ENCODE peak calls at places on chromosomes 13 and 19, in four cellular contexts. One of them, this sample, is unnamed.

GRCh38 chr13:40401911-40402776 is 264.3 kb downstream of the FOXO1 start:
- DNase-seq in AG04450: peak
- DNase-seq in Jurkat, Clone E6-1: no peak
- DNase-seq in NT2/D1: no peak
- DNase-seq in this sample: peak

GRCh38 chr19:46718157-46718933 is 1.4 kb upstream of the PRKD2 start:
- DNase-seq in AG04450: no peak
- DNase-seq in Jurkat, Clone E6-1: peak
- DNase-seq in NT2/D1: no peak
- DNase-seq in this sample: peak

GRCh38 chr13:113148940-113149503 is 9.4 kb upstream of the PROZ start:
- DNase-seq in AG04450: no peak
- DNase-seq in Jurkat, Clone E6-1: no peak
- DNase-seq in NT2/D1: no peak
- DNase-seq in this sample: no peak

GRCh38 chr13:110520431-110521295 is 40.9 kb downstream of the RAB20 start:
- DNase-seq in AG04450: peak
- DNase-seq in Jurkat, Clone E6-1: no peak
- DNase-seq in NT2/D1: no peak
- DNase-seq in this sample: peak

GRCh38 chr19:17488593-17489391 is 18.5 kb downstream of the SLC27A1 start:
- DNase-seq in AG04450: no peak
- DNase-seq in Jurkat, Clone E6-1: peak
- DNase-seq in NT2/D1: peak
- DNase-seq in this sample: no peak

GRCh38 chr19:35291916-35292315 is at the start of gene MAG:
- DNase-seq in AG04450: no peak
- DNase-seq in Jurkat, Clone E6-1: no peak
- DNase-seq in NT2/D1: no peak
- DNase-seq in this sample: no peak

GRCh38 chr13:73060251-73061160 is 1.7 kb downstream of the KLF5 start:
- DNase-seq in AG04450: peak
- DNase-seq in Jurkat, Clone E6-1: no peak
- DNase-seq in NT2/D1: no peak
- DNase-seq in this sample: peak

GRCh38 chr19:4991996-4992698 is 23.2 kb downstream of the KDM4B start:
- DNase-seq in AG04450: no peak
- DNase-seq in Jurkat, Clone E6-1: no peak
- DNase-seq in NT2/D1: no peak
- DNase-seq in this sample: no peak

GRCh38 chr13:42056585-42056984 is 8.1 kb downstream of the DGKH start:
- DNase-seq in AG04450: no peak
- DNase-seq in Jurkat, Clone E6-1: no peak
- DNase-seq in NT2/D1: no peak
- DNase-seq in this sample: no peak

GRCh38 chr13:109249780-109250528 is 536.4 kb downstream of the IRS2 start:
- DNase-seq in AG04450: no peak
- DNase-seq in Jurkat, Clone E6-1: no peak
- DNase-seq in NT2/D1: no peak
- DNase-seq in this sample: no peak

GRCh38 chr13:68304287-68304893 is 1074.3 kb upstream of the PCDH9 start:
- DNase-seq in AG04450: no peak
- DNase-seq in Jurkat, Clone E6-1: peak
- DNase-seq in NT2/D1: peak
- DNase-seq in this sample: peak

GRCh38 chr13:53137777-53138176 is 109.2 kb downstream of the OLFM4 start:
- DNase-seq in AG04450: peak
- DNase-seq in Jurkat, Clone E6-1: no peak
- DNase-seq in NT2/D1: no peak
- DNase-seq in this sample: peak

GRCh38 chr19:38718747-38719543 is 25.3 kb downstream of the CAPN12 start:
- DNase-seq in AG04450: no peak
- DNase-seq in Jurkat, Clone E6-1: no peak
- DNase-seq in NT2/D1: no peak
- DNase-seq in this sample: peak

GRCh38 chr19:33517922-33518321 is 3.7 kb downstream of the PEPD start:
- DNase-seq in AG04450: no peak
- DNase-seq in Jurkat, Clone E6-1: no peak
- DNase-seq in NT2/D1: no peak
- DNase-seq in this sample: no peak

GRCh38 chr19:6065685-6066365 is 44.5 kb downstream of the RFX2 start:
- DNase-seq in AG04450: no peak
- DNase-seq in Jurkat, Clone E6-1: peak
- DNase-seq in NT2/D1: no peak
- DNase-seq in this sample: no peak

GRCh38 chr13:105272660-105273631 is 1262.5 kb downstream of the EFNB2 start:
- DNase-seq in AG04450: no peak
- DNase-seq in Jurkat, Clone E6-1: peak
- DNase-seq in NT2/D1: no peak
- DNase-seq in this sample: no peak

GRCh38 chr19:46077815-46078167 is 37.0 kb upstream of the IGFL4 start:
- DNase-seq in AG04450: no peak
- DNase-seq in Jurkat, Clone E6-1: no peak
- DNase-seq in NT2/D1: no peak
- DNase-seq in this sample: no peak

GRCh38 chr19:17340302-17340870 is 3.0 kb downstream of the GTPBP3 start:
- DNase-seq in AG04450: no peak
- DNase-seq in Jurkat, Clone E6-1: no peak
- DNase-seq in NT2/D1: no peak
- DNase-seq in this sample: no peak

GRCh38 chr13:103815619-103816018 is 749.4 kb upstream of the SLC10A2 start:
- DNase-seq in AG04450: no peak
- DNase-seq in Jurkat, Clone E6-1: no peak
- DNase-seq in NT2/D1: no peak
- DNase-seq in this sample: peak

GRCh38 chr19:10006335-10006708 is 4.0 kb downstream of the COL5A3 start:
- DNase-seq in AG04450: no peak
- DNase-seq in Jurkat, Clone E6-1: no peak
- DNase-seq in NT2/D1: no peak
- DNase-seq in this sample: peak

GRCh38 chr13:113860579-113861432 is 3.1 kb downstream of the GAS6 start:
- DNase-seq in AG04450: no peak
- DNase-seq in Jurkat, Clone E6-1: no peak
- DNase-seq in NT2/D1: peak
- DNase-seq in this sample: peak

GRCh38 chr19:12884627-12884925 is 2.4 kb downstream of the KLF1 start:
- DNase-seq in AG04450: no peak
- DNase-seq in Jurkat, Clone E6-1: no peak
- DNase-seq in NT2/D1: no peak
- DNase-seq in this sample: no peak

GRCh38 chr19:12884202-12884601 is 2.8 kb downstream of the KLF1 start:
- DNase-seq in AG04450: no peak
- DNase-seq in Jurkat, Clone E6-1: no peak
- DNase-seq in NT2/D1: no peak
- DNase-seq in this sample: no peak

GRCh38 chr19:12882589-12882988 is 1.3 kb upstream of the DNASE2 start:
- DNase-seq in AG04450: no peak
- DNase-seq in Jurkat, Clone E6-1: no peak
- DNase-seq in NT2/D1: no peak
- DNase-seq in this sample: no peak

GRCh38 chr19:12880551-12881171 is 588 bp downstream of the DNASE2 start:
- DNase-seq in AG04450: no peak
- DNase-seq in Jurkat, Clone E6-1: no peak
- DNase-seq in NT2/D1: no peak
- DNase-seq in this sample: peak

DNA sequence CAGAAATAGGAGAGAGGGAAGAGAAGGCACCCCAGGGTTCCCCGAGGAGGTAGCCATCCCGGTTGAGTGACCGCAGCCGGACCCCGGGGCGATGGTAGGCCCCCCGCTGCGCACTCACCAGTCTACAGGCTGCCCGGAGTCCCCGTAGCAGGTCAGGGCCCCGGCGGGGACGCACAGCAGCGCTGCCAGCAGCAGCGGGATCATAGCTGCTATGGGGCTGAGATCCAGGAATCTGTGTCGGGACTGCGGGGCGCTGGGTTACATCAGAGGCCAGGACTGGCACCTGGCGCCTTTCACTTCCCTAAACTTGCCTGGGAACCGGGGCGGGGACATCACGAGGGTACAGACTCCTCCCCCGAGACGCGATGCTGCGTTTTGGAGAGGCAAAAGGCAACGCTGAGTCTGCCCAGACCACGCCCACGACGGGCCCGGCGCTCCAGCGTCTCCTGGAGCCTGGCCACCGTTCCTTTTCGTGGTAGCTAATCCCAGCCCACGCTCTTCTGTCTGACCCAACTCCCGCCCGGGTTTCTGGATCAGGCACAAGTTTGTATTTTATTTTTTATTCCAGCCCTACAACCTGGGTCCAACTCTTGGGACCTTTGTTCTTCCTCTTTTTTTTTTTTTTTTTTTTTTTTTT is at the start of gene DNASE2:
- DNase-seq in AG04450: peak
- DNase-seq in Jurkat, Clone E6-1: peak
- DNase-seq in NT2/D1: peak
- DNase-seq in this sample: peak
- H3K4me3 ChIP-seq in AG04450: peak
- H3K4me3 ChIP-seq in Jurkat, Clone E6-1: peak
- H3K4me3 ChIP-seq in NT2/D1: peak
- H3K4me3 ChIP-seq in this sample: peak

DNA sequence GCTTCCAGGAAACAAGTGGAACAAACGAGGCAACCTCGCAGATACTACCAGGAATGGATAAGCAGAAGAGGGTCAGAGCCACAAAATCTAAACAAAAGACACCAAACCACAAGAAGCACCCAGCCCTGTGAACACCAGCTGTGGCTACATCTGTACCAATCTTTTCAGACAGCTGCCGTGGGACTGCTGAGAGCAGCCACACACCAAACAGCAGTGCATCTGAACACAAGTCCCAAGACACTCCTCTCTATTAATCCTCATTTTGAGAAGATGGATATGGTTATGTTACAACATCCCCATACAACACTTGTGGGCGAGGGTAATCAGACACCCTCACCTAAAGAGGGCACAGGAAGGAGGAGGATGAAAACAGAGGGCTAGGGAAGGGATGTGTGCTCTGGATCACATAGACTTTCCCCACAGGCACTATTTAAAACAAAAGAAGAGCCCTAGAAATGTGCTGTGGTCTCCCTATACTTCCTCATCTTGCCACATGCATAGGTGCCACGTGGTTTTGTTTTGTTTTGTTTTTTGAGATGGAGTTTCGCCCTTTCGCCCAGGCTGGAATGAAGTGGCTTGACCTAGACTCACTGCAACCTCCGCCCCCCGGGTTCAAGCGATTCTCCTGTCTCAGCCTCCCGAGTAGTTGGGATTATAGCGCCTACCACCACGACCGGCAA is 41.6 kb upstream of the ZNF14 start:
- DNase-seq in AG04450: no peak
- DNase-seq in Jurkat, Clone E6-1: peak
- DNase-seq in NT2/D1: no peak
- DNase-seq in this sample: no peak
- H3K4me3 ChIP-seq in AG04450: no peak
- H3K4me3 ChIP-seq in Jurkat, Clone E6-1: no peak
- H3K4me3 ChIP-seq in NT2/D1: no peak
- H3K4me3 ChIP-seq in this sample: no peak

DNA sequence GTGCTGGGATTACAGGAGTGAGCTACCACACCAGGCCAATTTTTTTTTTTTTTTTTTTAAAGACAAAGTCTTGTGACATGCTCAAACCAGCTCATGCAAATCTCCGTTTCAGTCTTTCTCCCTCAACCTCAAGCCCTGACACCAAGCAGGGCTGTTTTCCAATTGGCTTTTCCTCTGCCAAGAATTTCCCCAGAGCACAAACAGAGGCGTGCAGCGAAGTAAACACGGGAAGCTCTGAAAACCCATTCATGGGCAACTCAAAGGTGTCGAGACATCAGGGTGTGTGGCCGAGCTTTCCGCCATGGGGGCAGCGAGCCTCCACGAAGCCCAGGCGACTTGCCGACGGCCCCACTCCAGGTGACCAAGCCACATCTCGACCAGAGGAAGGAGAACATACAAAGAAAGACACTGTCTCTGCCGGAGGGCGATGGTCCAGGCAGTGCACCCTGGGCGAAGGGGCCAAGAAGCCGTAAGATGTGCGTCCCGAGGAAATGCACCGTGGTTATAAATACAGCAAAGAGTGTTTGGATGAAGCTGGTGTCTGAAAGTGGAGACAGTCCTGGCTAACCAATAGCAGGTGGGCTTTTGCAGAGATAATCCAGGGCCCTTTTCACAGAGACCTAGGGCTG is 69.9 kb downstream of the INSR start:
- DNase-seq in AG04450: no peak
- DNase-seq in Jurkat, Clone E6-1: no peak
- DNase-seq in NT2/D1: no peak
- DNase-seq in this sample: peak
- H3K4me3 ChIP-seq in AG04450: peak
- H3K4me3 ChIP-seq in Jurkat, Clone E6-1: no peak
- H3K4me3 ChIP-seq in NT2/D1: no peak
- H3K4me3 ChIP-seq in this sample: no peak

GRCh38 chr13:23515116-23515515 is 55.1 kb upstream of the TNFRSF19 start:
- DNase-seq in AG04450: no peak
- DNase-seq in Jurkat, Clone E6-1: no peak
- DNase-seq in NT2/D1: no peak
- DNase-seq in this sample: no peak

GRCh38 chr13:23514076-23514475 is 56.1 kb upstream of the TNFRSF19 start:
- DNase-seq in AG04450: no peak
- DNase-seq in Jurkat, Clone E6-1: no peak
- DNase-seq in NT2/D1: no peak
- DNase-seq in this sample: no peak

GRCh38 chr13:23510979-23511735 is 59.1 kb upstream of the TNFRSF19 start:
- DNase-seq in AG04450: no peak
- DNase-seq in Jurkat, Clone E6-1: peak
- DNase-seq in NT2/D1: peak
- DNase-seq in this sample: peak

GRCh38 chr13:23513460-23513859 is 56.8 kb upstream of the TNFRSF19 start:
- DNase-seq in AG04450: no peak
- DNase-seq in Jurkat, Clone E6-1: no peak
- DNase-seq in NT2/D1: no peak
- DNase-seq in this sample: no peak

GRCh38 chr13:23512762-23513395 is 57.3 kb upstream of the TNFRSF19 start:
- DNase-seq in AG04450: no peak
- DNase-seq in Jurkat, Clone E6-1: no peak
- DNase-seq in NT2/D1: no peak
- DNase-seq in this sample: no peak
- H3K4me3 ChIP-seq in AG04450: no peak
- H3K4me3 ChIP-seq in Jurkat, Clone E6-1: no peak
- H3K4me3 ChIP-seq in NT2/D1: no peak
- H3K4me3 ChIP-seq in this sample: no peak

GRCh38 chr19:48961673-48962028 is 3.5 kb upstream of the FTL start:
- DNase-seq in AG04450: no peak
- DNase-seq in Jurkat, Clone E6-1: no peak
- DNase-seq in NT2/D1: no peak
- DNase-seq in this sample: no peak
- H3K4me3 ChIP-seq in AG04450: no peak
- H3K4me3 ChIP-seq in Jurkat, Clone E6-1: no peak
- H3K4me3 ChIP-seq in NT2/D1: no peak
- H3K4me3 ChIP-seq in this sample: no peak

GRCh38 chr19:3478409-3479176 is 1.7 kb downstream of the SMIM24 start:
- DNase-seq in AG04450: no peak
- DNase-seq in Jurkat, Clone E6-1: peak
- DNase-seq in NT2/D1: no peak
- DNase-seq in this sample: no peak
- H3K4me3 ChIP-seq in AG04450: no peak
- H3K4me3 ChIP-seq in Jurkat, Clone E6-1: peak
- H3K4me3 ChIP-seq in NT2/D1: no peak
- H3K4me3 ChIP-seq in this sample: no peak

GRCh38 chr19:42197375-42197817 is 20.1 kb downstream of the DEDD2 start:
- DNase-seq in AG04450: no peak
- DNase-seq in Jurkat, Clone E6-1: peak
- DNase-seq in NT2/D1: no peak
- DNase-seq in this sample: peak
- H3K4me3 ChIP-seq in AG04450: no peak
- H3K4me3 ChIP-seq in Jurkat, Clone E6-1: no peak
- H3K4me3 ChIP-seq in NT2/D1: no peak
- H3K4me3 ChIP-seq in this sample: no peak